ENCODE peak calls at places on chromosomes 7 and 10, in six cellular contexts. One of them, this sample, is unnamed.

GRCh38 chr10:118447478-118447877 is 105.4 kb upstream of the FAM204A start:
- DNase-seq in WERI-Rb-1: no peak
- DNase-seq in astrocyte of the spinal cord: no peak
- DNase-seq in mammary epithelial cell: peak
- DNase-seq in epithelial cell of esophagus: peak
- DNase-seq in CD8-positive, alpha-beta T cell: no peak
- DNase-seq in this sample: no peak

GRCh38 chr10:2410049-2410448 is 657.3 kb upstream of the PFKP start:
- DNase-seq in WERI-Rb-1: no peak
- DNase-seq in astrocyte of the spinal cord: no peak
- DNase-seq in mammary epithelial cell: no peak
- DNase-seq in epithelial cell of esophagus: no peak
- DNase-seq in CD8-positive, alpha-beta T cell: no peak
- DNase-seq in this sample: no peak

GRCh38 chr10:132860527-132860926 is 74.6 kb upstream of the NKX6-2 start:
- DNase-seq in WERI-Rb-1: no peak
- DNase-seq in astrocyte of the spinal cord: no peak
- DNase-seq in mammary epithelial cell: no peak
- DNase-seq in epithelial cell of esophagus: no peak
- DNase-seq in CD8-positive, alpha-beta T cell: no peak
- DNase-seq in this sample: peak

GRCh38 chr7:36942062-36942461 is 217.8 kb upstream of the AOAH start:
- DNase-seq in WERI-Rb-1: no peak
- DNase-seq in astrocyte of the spinal cord: no peak
- DNase-seq in mammary epithelial cell: no peak
- DNase-seq in epithelial cell of esophagus: no peak
- DNase-seq in CD8-positive, alpha-beta T cell: no peak
- DNase-seq in this sample: no peak

GRCh38 chr10:79125092-79125491 is 56.3 kb downstream of the ZMIZ1 start:
- DNase-seq in WERI-Rb-1: peak
- DNase-seq in astrocyte of the spinal cord: no peak
- DNase-seq in mammary epithelial cell: no peak
- DNase-seq in epithelial cell of esophagus: no peak
- DNase-seq in CD8-positive, alpha-beta T cell: no peak
- DNase-seq in this sample: no peak

GRCh38 chr7:36487756-36488336 is 98.2 kb downstream of the ANLN start:
- DNase-seq in WERI-Rb-1: peak
- DNase-seq in astrocyte of the spinal cord: peak
- DNase-seq in mammary epithelial cell: peak
- DNase-seq in epithelial cell of esophagus: peak
- DNase-seq in CD8-positive, alpha-beta T cell: peak
- DNase-seq in this sample: no peak

GRCh38 chr7:43584200-43584586 is 1.3 kb downstream of the STK17A start:
- DNase-seq in WERI-Rb-1: no peak
- DNase-seq in astrocyte of the spinal cord: peak
- DNase-seq in mammary epithelial cell: peak
- DNase-seq in epithelial cell of esophagus: peak
- DNase-seq in CD8-positive, alpha-beta T cell: peak
- DNase-seq in this sample: peak

GRCh38 chr10:71766717-71767419 is 6.5 kb downstream of the VSIR start:
- DNase-seq in WERI-Rb-1: no peak
- DNase-seq in astrocyte of the spinal cord: peak
- DNase-seq in mammary epithelial cell: peak
- DNase-seq in epithelial cell of esophagus: peak
- DNase-seq in CD8-positive, alpha-beta T cell: no peak
- DNase-seq in this sample: no peak

GRCh38 chr7:72190919-72191318 is 221.2 kb downstream of the CALN1 start:
- DNase-seq in WERI-Rb-1: no peak
- DNase-seq in astrocyte of the spinal cord: no peak
- DNase-seq in mammary epithelial cell: no peak
- DNase-seq in epithelial cell of esophagus: no peak
- DNase-seq in CD8-positive, alpha-beta T cell: no peak
- DNase-seq in this sample: no peak

GRCh38 chr7:32462966-32463365 is 27.2 kb downstream of the LSM5 start:
- DNase-seq in WERI-Rb-1: no peak
- DNase-seq in astrocyte of the spinal cord: no peak
- DNase-seq in mammary epithelial cell: no peak
- DNase-seq in epithelial cell of esophagus: no peak
- DNase-seq in CD8-positive, alpha-beta T cell: no peak
- DNase-seq in this sample: no peak

GRCh38 chr10:69439813-69440506 is 11.3 kb upstream of the TSPAN15 start:
- DNase-seq in WERI-Rb-1: peak
- DNase-seq in astrocyte of the spinal cord: no peak
- DNase-seq in mammary epithelial cell: peak
- DNase-seq in epithelial cell of esophagus: peak
- DNase-seq in CD8-positive, alpha-beta T cell: no peak
- DNase-seq in this sample: no peak

GRCh38 chr7:20219446-20220292 is 2.5 kb upstream of the MACC1 start:
- DNase-seq in WERI-Rb-1: no peak
- DNase-seq in astrocyte of the spinal cord: peak
- DNase-seq in mammary epithelial cell: peak
- DNase-seq in epithelial cell of esophagus: peak
- DNase-seq in CD8-positive, alpha-beta T cell: peak
- DNase-seq in this sample: peak

GRCh38 chr10:44325157-44325556 is 59.7 kb downstream of the CXCL12 start:
- DNase-seq in WERI-Rb-1: no peak
- DNase-seq in astrocyte of the spinal cord: no peak
- DNase-seq in mammary epithelial cell: no peak
- DNase-seq in epithelial cell of esophagus: peak
- DNase-seq in CD8-positive, alpha-beta T cell: no peak
- DNase-seq in this sample: no peak
- TF ChIP-seq CTCF in WERI-Rb-1: no peak
- TF ChIP-seq CTCF in astrocyte of the spinal cord: no peak
- TF ChIP-seq CTCF in mammary epithelial cell: no peak
- TF ChIP-seq CTCF in epithelial cell of esophagus: no peak
- TF ChIP-seq CTCF in CD8-positive, alpha-beta T cell: no peak
- TF ChIP-seq CTCF in this sample: no peak

DNA sequence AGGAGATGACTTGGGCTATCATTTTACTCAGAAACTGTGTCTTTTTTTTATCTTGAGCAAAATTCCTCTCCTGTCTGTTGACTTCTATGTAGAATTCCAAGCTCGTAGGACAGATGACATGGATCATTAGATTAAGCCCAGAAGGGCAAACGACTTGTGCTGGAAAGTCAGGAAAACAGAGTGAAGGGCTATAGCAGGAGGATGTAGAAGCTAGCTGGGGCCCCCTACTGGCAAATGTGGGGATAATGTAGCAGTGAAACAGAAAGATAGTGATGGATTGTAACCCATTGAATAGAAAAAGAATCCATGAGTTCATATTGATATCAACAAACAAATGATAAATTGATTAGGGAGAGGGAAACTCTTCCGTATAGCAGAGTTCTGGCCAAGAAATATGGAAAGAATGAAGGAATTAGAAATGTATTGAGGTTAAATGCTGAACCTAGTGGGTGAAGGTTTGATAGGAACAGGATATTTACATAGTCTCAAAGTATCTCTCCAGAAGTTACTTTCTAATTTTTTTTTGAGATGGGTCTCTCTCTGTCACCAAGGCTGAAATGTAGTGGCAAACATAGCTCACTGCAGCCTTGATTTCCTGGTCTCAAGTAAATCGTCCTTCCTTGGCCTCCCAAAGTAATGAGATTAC is 103.6 kb downstream of the LYZL1 start:
- DNase-seq in WERI-Rb-1: peak
- DNase-seq in astrocyte of the spinal cord: peak
- DNase-seq in mammary epithelial cell: peak
- DNase-seq in epithelial cell of esophagus: peak
- DNase-seq in CD8-positive, alpha-beta T cell: peak
- DNase-seq in this sample: peak
- TF ChIP-seq CTCF in WERI-Rb-1: peak
- TF ChIP-seq CTCF in astrocyte of the spinal cord: peak
- TF ChIP-seq CTCF in mammary epithelial cell: peak
- TF ChIP-seq CTCF in epithelial cell of esophagus: peak
- TF ChIP-seq CTCF in CD8-positive, alpha-beta T cell: peak
- TF ChIP-seq CTCF in this sample: peak

GRCh38 chr7:25832926-25833325 is 319.1 kb upstream of the NFE2L3 start:
- DNase-seq in WERI-Rb-1: no peak
- DNase-seq in astrocyte of the spinal cord: no peak
- DNase-seq in mammary epithelial cell: no peak
- DNase-seq in epithelial cell of esophagus: no peak
- DNase-seq in CD8-positive, alpha-beta T cell: no peak
- DNase-seq in this sample: no peak

GRCh38 chr7:25834050-25834449 is 317.9 kb upstream of the NFE2L3 start:
- DNase-seq in WERI-Rb-1: no peak
- DNase-seq in astrocyte of the spinal cord: no peak
- DNase-seq in mammary epithelial cell: no peak
- DNase-seq in epithelial cell of esophagus: no peak
- DNase-seq in CD8-positive, alpha-beta T cell: no peak
- DNase-seq in this sample: no peak

GRCh38 chr7:25831901-25832411 is 320.0 kb upstream of the NFE2L3 start:
- DNase-seq in WERI-Rb-1: no peak
- DNase-seq in astrocyte of the spinal cord: peak
- DNase-seq in mammary epithelial cell: no peak
- DNase-seq in epithelial cell of esophagus: no peak
- DNase-seq in CD8-positive, alpha-beta T cell: no peak
- DNase-seq in this sample: no peak

GRCh38 chr7:25832456-25832855 is 319.5 kb upstream of the NFE2L3 start:
- DNase-seq in WERI-Rb-1: no peak
- DNase-seq in astrocyte of the spinal cord: no peak
- DNase-seq in mammary epithelial cell: no peak
- DNase-seq in epithelial cell of esophagus: no peak
- DNase-seq in CD8-positive, alpha-beta T cell: no peak
- DNase-seq in this sample: no peak

DNA sequence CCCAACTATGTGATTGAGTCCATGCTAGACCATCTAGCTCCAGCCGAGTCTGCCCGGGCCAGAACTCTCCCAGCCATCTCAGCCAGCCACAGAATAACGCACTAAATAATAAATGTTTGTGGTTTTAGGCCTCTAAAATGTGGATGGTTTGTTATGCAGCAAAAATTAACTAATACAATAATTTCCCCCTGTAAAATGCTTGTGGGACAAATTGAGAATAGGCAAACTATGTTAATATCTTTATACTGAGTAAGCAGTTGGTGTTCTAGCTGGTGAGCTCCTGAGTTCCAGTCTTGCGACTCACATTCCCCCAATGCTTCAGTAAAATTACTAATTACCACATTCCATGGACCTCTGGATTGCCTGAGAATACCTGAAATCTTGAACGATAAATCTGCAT is 316.8 kb upstream of the NFE2L3 start:
- DNase-seq in WERI-Rb-1: no peak
- DNase-seq in astrocyte of the spinal cord: peak
- DNase-seq in mammary epithelial cell: peak
- DNase-seq in epithelial cell of esophagus: no peak
- DNase-seq in CD8-positive, alpha-beta T cell: no peak
- DNase-seq in this sample: no peak
- TF ChIP-seq CTCF in WERI-Rb-1: no peak
- TF ChIP-seq CTCF in astrocyte of the spinal cord: no peak
- TF ChIP-seq CTCF in mammary epithelial cell: no peak
- TF ChIP-seq CTCF in epithelial cell of esophagus: no peak
- TF ChIP-seq CTCF in CD8-positive, alpha-beta T cell: no peak
- TF ChIP-seq CTCF in this sample: no peak

GRCh38 chr7:123681561-123681960 is 25.9 kb downstream of the LMOD2 start:
- DNase-seq in WERI-Rb-1: no peak
- DNase-seq in astrocyte of the spinal cord: no peak
- DNase-seq in mammary epithelial cell: no peak
- DNase-seq in epithelial cell of esophagus: no peak
- DNase-seq in CD8-positive, alpha-beta T cell: no peak
- DNase-seq in this sample: no peak
- TF ChIP-seq CTCF in WERI-Rb-1: no peak
- TF ChIP-seq CTCF in astrocyte of the spinal cord: no peak
- TF ChIP-seq CTCF in mammary epithelial cell: no peak
- TF ChIP-seq CTCF in epithelial cell of esophagus: no peak
- TF ChIP-seq CTCF in CD8-positive, alpha-beta T cell: no peak
- TF ChIP-seq CTCF in this sample: no peak

GRCh38 chr7:64636386-64636785 is 29.5 kb upstream of the ZNF107 start:
- DNase-seq in WERI-Rb-1: peak
- DNase-seq in astrocyte of the spinal cord: no peak
- DNase-seq in mammary epithelial cell: no peak
- DNase-seq in epithelial cell of esophagus: no peak
- DNase-seq in CD8-positive, alpha-beta T cell: no peak
- DNase-seq in this sample: no peak
- TF ChIP-seq CTCF in WERI-Rb-1: peak
- TF ChIP-seq CTCF in astrocyte of the spinal cord: no peak
- TF ChIP-seq CTCF in mammary epithelial cell: peak
- TF ChIP-seq CTCF in epithelial cell of esophagus: no peak
- TF ChIP-seq CTCF in CD8-positive, alpha-beta T cell: no peak
- TF ChIP-seq CTCF in this sample: peak

This sample was measured in endodermal cell.